ENCODE peak calls at places on chromosome 17, in seven cellular contexts. O is brain microvascular endothelial cell, D is T-cell, X is islet precursor cell, S is Kasumi-1, L is BJ, F is Daoy. Y is an unnamed sample.

GRCh38 chr17:32783602-32784001 is 93.3 kb downstream of the MYO1D start:
- DNase-seq in O (peak), D (no peak), X (no peak), S (peak), L (no peak), F (peak), Y (peak)

GRCh38 chr17:14925498-14925897 is 339.6 kb downstream of the PMP22 start:
- DNase-seq in O (no peak), D (no peak), X (no peak), S (no peak), L (no peak), F (no peak), Y (no peak)

GRCh38 chr17:8698142-8699050 is 46.2 kb downstream of the CCDC42 start:
- DNase-seq in O (peak), D (no peak), X (peak), S (no peak), L (no peak), F (peak), Y (no peak)

GRCh38 chr17:39740357-39741111 is 2.8 kb downstream of the GRB7 start:
- DNase-seq in O (peak), D (no peak), X (peak), S (no peak), L (no peak), F (peak), Y (no peak)

GRCh38 chr17:51703364-51704341 is 443.3 kb downstream of the UTP18 start:
- DNase-seq in O (peak), D (no peak), X (no peak), S (no peak), L (no peak), F (peak), Y (no peak)

GRCh38 chr17:3885271-3885670 is 7.6 kb downstream of the CAMKK1 start:
- DNase-seq in O (no peak), D (no peak), X (no peak), S (no peak), L (no peak), F (peak), Y (no peak)

GRCh38 chr17:14205992-14206461 is 30.6 kb downstream of the CDRT15 start:
- DNase-seq in O (no peak), D (peak), X (no peak), S (no peak), L (no peak), F (peak), Y (peak)

GRCh38 chr17:4899341-4900230 is at the start of gene C17orf107:
- DNase-seq in O (peak), D (peak), X (peak), S (no peak), L (no peak), F (no peak), Y (peak)

GRCh38 chr17:59427996-59428395 is 96.5 kb downstream of the YPEL2 start:
- DNase-seq in O (no peak), D (no peak), X (peak), S (no peak), L (no peak), F (no peak), Y (no peak)

GRCh38 chr17:75406222-75406615 is 741 bp upstream of the GRB2 start:
- DNase-seq in O (no peak), D (no peak), X (peak), S (peak), L (no peak), F (peak), Y (no peak)

GRCh38 chr17:79017546-79017945 is 6.4 kb upstream of the C1QTNF1 start:
- DNase-seq in O (no peak), D (no peak), X (peak), S (no peak), L (no peak), F (no peak), Y (no peak)

GRCh38 chr17:17460038-17460437 is 16.8 kb upstream of the MED9 start:
- DNase-seq in O (no peak), D (no peak), X (no peak), S (no peak), L (no peak), F (no peak), Y (no peak)

GRCh38 chr17:80743181-80743771 is 198.6 kb downstream of the RPTOR start:
- DNase-seq in O (no peak), D (peak), X (no peak), S (peak), L (no peak), F (no peak), Y (no peak)

GRCh38 chr17:1693339-1693738 is 8.7 kb upstream of the PRPF8 start:
- DNase-seq in O (peak), D (no peak), X (no peak), S (no peak), L (no peak), F (peak), Y (no peak)

GRCh38 chr17:45332989-45333701 is 16.3 kb upstream of the MAP3K14 start:
- DNase-seq in O (no peak), D (no peak), X (peak), S (peak), L (no peak), F (no peak), Y (no peak)

GRCh38 chr17:41390411-41390938 is 6.9 kb downstream of the KRT31 start:
- DNase-seq in O (no peak), D (no peak), X (peak), S (no peak), L (no peak), F (no peak), Y (no peak)

GRCh38 chr17:2955931-2956582 is 107.3 kb downstream of the OR1D5 start:
- DNase-seq in O (no peak), D (no peak), X (peak), S (no peak), L (no peak), F (no peak), Y (no peak)

GRCh38 chr17:81903896-81904599 is 2.0 kb downstream of the NPB start:
- DNase-seq in O (no peak), D (no peak), X (no peak), S (no peak), L (no peak), F (no peak), Y (no peak)

GRCh38 chr17:44374306-44375195 is 10.9 kb upstream of the FAM171A2 start:
- DNase-seq in O (no peak), D (no peak), X (peak), S (no peak), L (no peak), F (no peak), Y (no peak)

GRCh38 chr17:43856141-43856540 is 9.2 kb downstream of the CD300LG start:
- DNase-seq in O (no peak), D (no peak), X (no peak), S (no peak), L (no peak), F (no peak), Y (no peak)

GRCh38 chr17:16470302-16470701 is 21.7 kb downstream of the LRRC75A start:
- DNase-seq in O (no peak), D (no peak), X (no peak), S (no peak), L (no peak), F (no peak), Y (no peak)

GRCh38 chr17:38464251-38464722 is 36.0 kb downstream of the ARHGAP23 start:
- DNase-seq in O (no peak), D (no peak), X (no peak), S (no peak), L (no peak), F (peak), Y (no peak)

GRCh38 chr17:81556863-81557262 is 4.7 kb upstream of the FAAP100 start:
- DNase-seq in O (no peak), D (no peak), X (no peak), S (no peak), L (no peak), F (no peak), Y (no peak)